ENCODE peak calls at places on chromosomes 13 and 19, in nine cellular contexts. Y is upper lobe of right lung, V is lower leg skin, N is heart right ventricle, F is astrocyte of the spinal cord, O is choroid plexus epithelial cell, W is tibial artery, I is foreskin fibroblast, E is upper lobe of left lung. D is an unnamed sample.

GRCh38 chr13:113539822-113540221 is 44.7 kb upstream of the TFDP1 start:
- DNase-seq in Y (peak), V (no peak), N (no peak), F (no peak), O (no peak), W (no peak), I (peak), E (no peak), D (no peak)

GRCh38 chr19:52335768-52336116 is 301 bp upstream of the ZNF610 start:
- DNase-seq in Y (no peak), V (no peak), N (no peak), F (no peak), O (no peak), W (no peak), I (no peak), E (no peak), D (no peak)

GRCh38 chr19:49971991-49972401 is 11.0 kb upstream of the SIGLEC11 start:
- DNase-seq in Y (no peak), V (no peak), N (no peak), F (no peak), O (no peak), W (no peak), I (no peak), E (no peak), D (no peak)

GRCh38 chr19:44875666-44876418 is 15.2 kb upstream of the TOMM40 start:
- DNase-seq in Y (no peak), V (no peak), N (no peak), F (peak), O (peak), W (no peak), I (no peak), E (no peak), D (no peak)

GRCh38 chr13:50140153-50140552 is 124.9 kb downstream of the KCNRG start:
- DNase-seq in Y (no peak), V (no peak), N (no peak), F (no peak), O (no peak), W (no peak), I (no peak), E (no peak), D (no peak)

GRCh38 chr19:41225238-41226052 is 6.4 kb downstream of the AXL start:
- DNase-seq in Y (no peak), V (peak), N (peak), F (peak), O (peak), W (peak), I (peak), E (no peak), D (peak)

GRCh38 chr19:51503891-51504290 is 2.3 kb upstream of the SIGLEC12 start:
- DNase-seq in Y (no peak), V (no peak), N (no peak), F (no peak), O (no peak), W (no peak), I (no peak), E (no peak), D (no peak)

GRCh38 chr19:35352448-35353304 is 5.0 kb downstream of the FFAR1 start:
- DNase-seq in Y (peak), V (peak), N (peak), F (peak), O (peak), W (peak), I (peak), E (peak), D (peak)

GRCh38 chr19:50721441-50722137 is 1.6 kb upstream of the CLEC11A start:
- DNase-seq in Y (no peak), V (no peak), N (no peak), F (no peak), O (no peak), W (no peak), I (no peak), E (peak), D (no peak)

GRCh38 chr13:111474136-111475002 is 153.9 kb downstream of the TEX29 start:
- DNase-seq in Y (no peak), V (no peak), N (no peak), F (peak), O (peak), W (no peak), I (peak), E (peak), D (no peak)
- TF ChIP-seq CTCF in Y (peak), V (no peak), N (peak), F (peak), O (peak), W (peak), I (peak), E (peak), D (peak)

GRCh38 chr13:110305949-110306339 is 1.0 kb downstream of the COL4A1 start:
- DNase-seq in Y (no peak), V (no peak), N (no peak), F (no peak), O (no peak), W (no peak), I (no peak), E (no peak), D (no peak)
- H3K4me3 ChIP-seq in Y (peak), V (peak), N (peak), F (peak), O (peak), W (peak), I (peak), E (peak), D (peak)

GRCh38 chr19:17213334-17213733 is 1.8 kb upstream of the USE1 start:
- DNase-seq in Y (no peak), V (no peak), N (no peak), F (no peak), O (no peak), W (no peak), I (no peak), E (no peak), D (no peak)
- TF ChIP-seq CTCF in Y (no peak), V (no peak), N (no peak), F (no peak), O (no peak), W (no peak), I (no peak), E (no peak), D (no peak)

DNA sequence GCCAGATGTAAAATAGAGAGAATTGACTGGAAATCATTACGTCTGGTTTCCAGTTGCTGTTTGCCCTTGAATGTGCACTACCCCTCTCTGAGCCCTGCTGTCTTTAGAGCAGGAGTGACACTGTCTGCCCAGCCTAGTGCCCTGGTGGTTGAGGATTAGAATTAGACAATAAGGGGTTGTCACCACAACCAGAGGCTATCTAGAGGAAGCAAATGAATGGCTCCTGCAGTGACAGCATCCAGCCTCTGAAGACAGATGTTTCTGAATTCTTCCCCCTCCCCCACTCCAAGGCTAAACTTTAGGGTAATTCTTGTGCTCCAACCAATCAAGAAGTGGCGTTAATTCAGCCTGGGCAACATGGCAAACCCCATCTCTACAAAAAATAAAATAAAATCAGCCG is 2.0 kb downstream of the RAB8A start:
- DNase-seq in Y (no peak), V (no peak), N (no peak), F (no peak), O (no peak), W (no peak), I (no peak), E (no peak), D (no peak)
- H3K4me3 ChIP-seq in Y (no peak), V (no peak), N (no peak), F (no peak), O (no peak), W (no peak), I (no peak), E (no peak), D (no peak)

DNA sequence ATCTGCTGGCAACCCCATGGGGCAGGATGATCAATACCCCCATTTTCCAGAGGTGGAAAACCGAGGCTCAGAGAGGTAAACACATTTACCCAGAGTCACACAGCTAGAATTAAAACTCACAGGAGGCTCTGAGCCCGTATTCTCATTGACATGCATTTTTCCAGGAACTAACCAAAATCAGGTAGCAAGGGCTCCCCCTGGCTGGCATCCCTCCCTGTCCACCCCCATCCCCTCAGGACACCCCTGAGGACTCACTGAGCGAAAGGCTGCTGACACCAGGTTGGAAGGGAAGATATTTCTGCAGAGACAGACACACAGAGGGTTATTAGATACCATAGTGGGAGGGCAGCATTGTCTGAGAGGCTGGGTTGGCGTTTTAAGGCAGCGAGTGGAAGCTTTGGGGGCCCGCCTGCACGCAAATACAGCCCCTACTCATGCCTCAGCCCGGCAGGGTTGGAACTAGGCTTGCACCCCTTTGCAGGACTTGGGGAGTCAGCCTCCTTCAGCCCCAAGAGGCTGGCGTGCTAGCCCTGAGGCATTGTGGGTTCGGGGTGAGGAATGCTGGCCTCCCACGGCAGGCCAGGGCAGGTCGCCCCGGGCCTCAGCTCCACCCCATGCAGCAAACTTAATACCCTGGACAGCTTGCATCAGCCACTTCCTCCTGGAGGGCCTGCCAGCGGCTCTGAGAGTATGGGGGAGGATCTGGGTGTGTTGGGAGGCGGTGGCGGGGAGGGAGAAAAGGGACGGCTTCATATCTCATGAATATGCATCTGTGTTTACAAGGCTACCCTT is 3.9 kb downstream of the SLC1A5 start:
- DNase-seq in Y (peak), V (peak), N (peak), F (peak), O (peak), W (peak), I (no peak), E (peak), D (peak)
- TF ChIP-seq CTCF in Y (no peak), V (no peak), N (no peak), F (peak), O (peak), W (no peak), I (peak), E (no peak), D (peak)